ENCODE peak calls at places on chromosomes 4 and X, in eight cellular contexts. U is neural crest cell, L is suprapubic skin, B is A549, Q is endothelial cell of umbilical vein, G is stomach, N is astrocyte of the cerebellum, Y is PC-9. A is an unnamed sample.

GRCh38 chr4:187236491-187236890 is 512.8 kb upstream of the FAT1 start:
- DNase-seq in U (no peak), L (no peak), B (peak; percentile 11), Q (no peak), G (no peak), N (peak; percentile 20), Y (no peak), A (no peak)

GRCh38 chr4:104967034-104967401 is 179.7 kb upstream of the TET2 start:
- DNase-seq in U (no peak), L (no peak), B (no peak), Q (no peak), G (no peak), N (no peak), Y (peak; percentile 44), A (no peak)

GRCh38 chrX:133418588-133418987 is 3.3 kb upstream of the GPC4 start:
- DNase-seq in U (no peak), L (no peak), B (no peak), Q (no peak), G (no peak), N (no peak), Y (no peak), A (no peak)

GRCh38 chr4:5573965-5574364 is 134.4 kb downstream of the EVC2 start:
- DNase-seq in U (no peak), L (no peak), B (no peak), Q (no peak), G (no peak), N (no peak), Y (no peak), A (no peak)

GRCh38 chr4:140260227-140260626 is 106.2 kb upstream of the MAML3 start:
- DNase-seq in U (no peak), L (no peak), B (peak; percentile 34), Q (peak; percentile 66), G (no peak), N (peak; percentile 63), Y (no peak), A (no peak)

GRCh38 chr4:40719008-40719623 is 30.6 kb upstream of the NSUN7 start:
- DNase-seq in U (no peak), L (no peak), B (peak; percentile 82), Q (peak; percentile 26), G (no peak), N (peak; percentile 37), Y (peak; percentile 28), A (no peak)

GRCh38 chr4:7466904-7467303 is 32.2 kb upstream of the PSAPL1 start:
- DNase-seq in U (no peak), L (no peak), B (no peak), Q (no peak), G (no peak), N (no peak), Y (no peak), A (no peak)

GRCh38 chr4:150961566-150961965 is 53.5 kb downstream of the LRBA start:
- DNase-seq in U (no peak), L (no peak), B (no peak), Q (peak; percentile 60), G (no peak), N (no peak), Y (no peak), A (no peak)

GRCh38 chrX:1491851-1492349 is 39.2 kb upstream of the ASMTL start:
- DNase-seq in U (peak; percentile 34), L (peak; percentile 24), B (peak; percentile 68), Q (no peak), G (no peak), N (no peak), Y (no peak), A (no peak)

GRCh38 chrX:25721564-25721963 is 416.6 kb upstream of the MAGEB18 start:
- DNase-seq in U (no peak), L (no peak), B (peak; percentile 18), Q (peak; percentile 40), G (no peak), N (no peak), Y (no peak), A (no peak)

GRCh38 chr4:154082760-154083530 is 294.1 kb upstream of the SFRP2 start:
- DNase-seq in U (peak; percentile 7), L (no peak), B (peak; percentile 13), Q (no peak), G (no peak), N (peak; percentile 13), Y (no peak), A (no peak)

GRCh38 chr4:185134176-185134869 is 8.7 kb upstream of the SLC25A4 start:
- DNase-seq in U (no peak), L (no peak), B (peak; percentile 50), Q (peak; percentile 56), G (no peak), N (peak; percentile 40), Y (no peak), A (no peak)

GRCh38 chr4:100174985-100175383 is 15.3 kb downstream of the DDIT4L start:
- DNase-seq in U (no peak), L (no peak), B (no peak), Q (no peak), G (no peak), N (no peak), Y (no peak), A (no peak)

GRCh38 chr4:151025759-151026158 is 10.7 kb upstream of the LRBA start:
- DNase-seq in U (no peak), L (no peak), B (no peak), Q (no peak), G (no peak), N (no peak), Y (no peak), A (no peak)

GRCh38 chrX:70096052-70096451 is 33.8 kb downstream of the OTUD6A start:
- DNase-seq in U (no peak), L (no peak), B (peak; percentile 37), Q (peak; percentile 31), G (no peak), N (no peak), Y (no peak), A (no peak)

GRCh38 chr4:6779667-6780565 is 2.6 kb upstream of the KIAA0232 start:
- DNase-seq in U (no peak), L (no peak), B (no peak), Q (no peak), G (no peak), N (no peak), Y (peak; percentile 17), A (no peak)

GRCh38 chrX:34218063-34218462 is 85.9 kb upstream of the FAM47A start:
- DNase-seq in U (no peak), L (no peak), B (no peak), Q (no peak), G (no peak), N (no peak), Y (no peak), A (no peak)

GRCh38 chr4:125085-125820 is 952 bp downstream of the ZNF718 start:
- DNase-seq in U (no peak), L (no peak), B (peak; percentile 38), Q (no peak), G (peak; percentile 47), N (no peak), Y (peak; percentile 48), A (peak; percentile 31)
- TF ChIP-seq CTCF in U (no peak), L (no peak), B (no peak), Q (no peak), G (no peak), N (no peak), Y (no peak), A (no peak)

DNA sequence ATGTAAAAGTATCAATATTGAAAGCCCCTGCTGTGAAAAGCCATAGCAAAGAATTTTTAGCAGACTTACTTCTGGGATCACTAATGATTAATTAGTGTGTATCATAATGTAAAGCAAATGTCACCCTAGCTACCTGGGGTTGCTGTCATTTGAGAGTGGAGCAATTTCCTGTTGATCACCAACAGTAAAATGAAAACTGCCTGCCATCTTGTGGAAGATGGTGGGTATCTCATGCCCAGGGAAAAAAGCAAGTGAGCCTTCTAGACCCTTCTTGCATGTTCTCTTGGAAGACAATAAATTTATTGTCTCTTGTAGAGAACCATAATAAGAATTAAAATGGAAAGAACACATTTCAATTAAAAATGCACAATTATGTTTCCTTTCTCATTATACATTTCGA is 360.2 kb downstream of the ZIC3 start:
- DNase-seq in U (no peak), L (no peak), B (peak; percentile 6), Q (no peak), G (no peak), N (peak; percentile 13), Y (no peak), A (no peak)
- TF ChIP-seq CTCF in U (peak; percentile 63), L (no peak), B (peak; percentile 7), Q (no peak), G (peak; percentile 14), N (peak; percentile 65), Y (peak; percentile 47), A (no peak)

GRCh38 chrX:54422168-54422567 is 18.0 kb upstream of the TSR2 start:
- DNase-seq in U (no peak), L (no peak), B (no peak), Q (no peak), G (no peak), N (no peak), Y (no peak), A (no peak)

GRCh38 chrX:54427837-54428424 is 12.3 kb upstream of the TSR2 start:
- DNase-seq in U (no peak), L (no peak), B (no peak), Q (no peak), G (no peak), N (no peak), Y (no peak), A (no peak)

GRCh38 chrX:54419559-54420302 is 20.5 kb upstream of the TSR2 start:
- DNase-seq in U (no peak), L (no peak), B (no peak), Q (no peak), G (no peak), N (no peak), Y (no peak), A (no peak)

DNA sequence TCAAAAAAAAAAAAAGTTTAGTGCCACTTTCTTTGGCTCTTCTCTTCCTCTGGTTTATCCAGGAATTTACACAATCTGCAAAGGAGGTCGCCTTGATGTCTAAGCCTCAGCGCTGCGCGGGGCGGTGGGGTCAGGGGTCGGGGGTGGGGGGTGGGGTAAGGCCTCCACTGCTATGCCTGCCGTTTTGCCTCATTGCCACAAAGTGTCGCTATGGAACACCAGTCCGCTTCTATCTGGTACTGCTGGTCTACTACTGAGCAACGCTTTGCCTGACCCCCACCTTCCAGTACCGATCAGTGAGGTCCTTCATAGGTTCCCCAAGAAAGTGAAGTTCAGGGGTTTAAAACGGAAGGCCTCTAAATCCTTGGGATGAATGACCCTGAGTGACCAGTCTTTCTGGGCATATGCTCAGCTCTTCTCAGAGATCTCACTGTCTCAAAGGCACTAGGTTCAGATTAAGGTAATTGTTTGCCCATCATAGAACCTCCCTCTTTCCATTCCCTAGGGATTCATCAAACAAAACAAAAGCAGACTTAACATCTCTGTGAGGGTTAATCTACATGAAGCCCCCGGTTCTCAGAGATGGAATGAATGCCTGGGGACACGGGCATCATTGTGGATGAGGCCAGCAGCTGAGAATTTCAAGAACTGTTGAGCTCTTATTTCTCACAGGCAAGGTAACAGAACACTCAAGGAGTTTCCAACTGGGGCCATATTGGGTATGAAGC is 16.9 kb upstream of the TSR2 start:
- DNase-seq in U (no peak), L (no peak), B (no peak), Q (peak; percentile 1), G (no peak), N (no peak), Y (no peak), A (no peak)
- TF ChIP-seq CTCF in U (no peak), L (no peak), B (no peak), Q (no peak), G (no peak), N (no peak), Y (no peak), A (no peak)

GRCh38 chr4:152159773-152160172 is 376.1 kb downstream of the FBXW7 start:
- DNase-seq in U (no peak), L (no peak), B (no peak), Q (no peak), G (no peak), N (no peak), Y (no peak), A (no peak)
- TF ChIP-seq CTCF in U (no peak), L (no peak), B (no peak), Q (no peak), G (no peak), N (no peak), Y (no peak), A (no peak)

A was measured in omental fat pad.